ENCODE peak calls at places on chromosomes 3 and 15, in eight cellular contexts. I is H1, X is A549, M is tibial nerve, U is uterus, D is heart left ventricle, Y is ovary, S is prostate gland. W is an unnamed sample.

GRCh38 chr3:82143661-82144405 is 382.4 kb upstream of the GBE1 start:
- DNase-seq in I (no peak), X (no peak), M (no peak), U (no peak), D (no peak), Y (no peak), S (peak; percentile 43), W (no peak)

GRCh38 chr15:31104048-31104447 is 2.5 kb upstream of the TRPM1 start:
- DNase-seq in I (no peak), X (no peak), M (no peak), U (no peak), D (no peak), Y (no peak), S (no peak), W (no peak)

GRCh38 chr3:154970796-154971195 is 109.3 kb upstream of the MME start:
- DNase-seq in I (no peak), X (no peak), M (no peak), U (no peak), D (no peak), Y (no peak), S (no peak), W (no peak)

GRCh38 chr15:44482088-44482487 is 54.7 kb downstream of the CTDSPL2 start:
- DNase-seq in I (no peak), X (peak; percentile 3), M (no peak), U (no peak), D (no peak), Y (no peak), S (no peak), W (no peak)

GRCh38 chr15:74780983-74781672 is 752 bp upstream of the CSK start:
- DNase-seq in I (no peak), X (no peak), M (no peak), U (no peak), D (no peak), Y (no peak), S (no peak), W (no peak)

GRCh38 chr3:14262212-14262611 is 83.6 kb downstream of the LSM3 start:
- DNase-seq in I (no peak), X (no peak), M (no peak), U (no peak), D (no peak), Y (no peak), S (no peak), W (no peak)

GRCh38 chr3:162738778-162739177 is 1242.2 kb downstream of the OTOL1 start:
- DNase-seq in I (no peak), X (no peak), M (no peak), U (no peak), D (no peak), Y (no peak), S (no peak), W (no peak)

GRCh38 chr3:39191773-39192172 is 622 bp downstream of the XIRP1 start:
- DNase-seq in I (no peak), X (no peak), M (no peak), U (no peak), D (no peak), Y (no peak), S (no peak), W (no peak)

GRCh38 chr15:90362936-90363212 is 10.8 kb downstream of the ZNF774 start:
- DNase-seq in I (no peak), X (no peak), M (no peak), U (peak; percentile 48), D (no peak), Y (no peak), S (no peak), W (no peak)

GRCh38 chr3:59001675-59002074 is 48.1 kb downstream of the CFAP20DC start:
- DNase-seq in I (no peak), X (no peak), M (no peak), U (no peak), D (no peak), Y (no peak), S (no peak), W (no peak)

GRCh38 chr15:48945386-48945785 is 18.3 kb downstream of the SHC4 start:
- DNase-seq in I (no peak), X (no peak), M (no peak), U (no peak), D (no peak), Y (no peak), S (no peak), W (no peak)

GRCh38 chr15:64693134-64693533 is 82.3 kb downstream of the RBPMS2 start:
- DNase-seq in I (no peak), X (peak; percentile 57), M (no peak), U (peak; percentile 55), D (peak; percentile 59), Y (no peak), S (peak; percentile 28), W (peak; percentile 51)

GRCh38 chr3:181533811-181534210 is 177.9 kb upstream of the SOX2 start:
- DNase-seq in I (no peak), X (no peak), M (no peak), U (no peak), D (no peak), Y (no peak), S (no peak), W (no peak)

GRCh38 chr3:144966560-144966959 is 994.9 kb downstream of the DIPK2A start:
- DNase-seq in I (no peak), X (no peak), M (no peak), U (no peak), D (no peak), Y (no peak), S (no peak), W (no peak)

GRCh38 chr3:117131259-117131658 is 421.7 kb downstream of the TUSC7 start:
- DNase-seq in I (no peak), X (no peak), M (no peak), U (peak; percentile 14), D (no peak), Y (no peak), S (no peak), W (no peak)

GRCh38 chr3:124882749-124883148 is 4.4 kb downstream of the ITGB5 start:
- DNase-seq in I (no peak), X (no peak), M (no peak), U (no peak), D (no peak), Y (no peak), S (no peak), W (no peak)

GRCh38 chr3:183981990-183982658 is 35.6 kb downstream of the ABCC5 start:
- DNase-seq in I (no peak), X (no peak), M (no peak), U (no peak), D (no peak), Y (no peak), S (no peak), W (no peak)
- H3K27ac ChIP-seq in I (no peak overlapping the region), X (no peak overlapping the region), M (no peak overlapping the region), U (no peak overlapping the region), D (no peak overlapping the region), Y (no peak overlapping the region), S (no peak overlapping the region), W (no peak overlapping the region)

GRCh38 chr3:156455839-156456238 is 99.1 kb downstream of the SSR3 start:
- DNase-seq in I (no peak), X (peak; percentile 5), M (no peak), U (no peak), D (no peak), Y (no peak), S (no peak), W (no peak)
- TF ChIP-seq CTCF in I (peak; percentile 36), X (no peak), M (no peak), U (no peak), D (no peak), Y (no peak), S (no peak), W (no peak)

DNA sequence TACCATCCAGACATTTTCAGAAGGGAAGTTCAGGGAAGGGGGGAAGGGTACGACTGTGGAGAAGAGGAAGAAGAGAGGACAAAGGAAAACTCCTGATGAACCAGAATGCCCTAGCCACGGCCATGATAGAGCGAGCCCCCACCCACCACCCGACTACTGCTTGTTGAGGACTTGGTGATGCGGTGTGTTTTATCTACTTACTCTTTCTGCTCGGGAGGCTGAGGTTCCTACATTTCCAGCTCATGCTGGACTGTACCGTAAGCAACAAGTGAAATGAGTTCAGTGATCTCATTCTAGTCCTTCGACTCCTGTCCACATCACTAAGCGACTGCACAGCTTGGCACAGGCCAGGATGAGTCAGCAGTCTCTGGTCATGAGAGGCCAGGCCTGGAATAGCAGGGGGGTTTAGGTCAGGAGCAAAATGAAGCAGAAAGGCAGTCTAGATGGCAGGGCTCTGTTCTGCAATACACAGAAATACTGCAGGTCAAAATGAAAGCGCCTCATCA is 330.9 kb downstream of the TIGIT start:
- DNase-seq in I (no peak), X (peak; percentile 92), M (peak; percentile 89), U (peak; percentile 94), D (peak; percentile 98), Y (peak; percentile 94), S (peak; percentile 27), W (peak; percentile 71)
- TF ChIP-seq POLR2A in I (no peak), X (peak; percentile 38), M (peak; percentile 55), U (peak; percentile 59), D (peak; percentile 79), Y (peak; percentile 70), S (no peak), W (no peak)

DNA sequence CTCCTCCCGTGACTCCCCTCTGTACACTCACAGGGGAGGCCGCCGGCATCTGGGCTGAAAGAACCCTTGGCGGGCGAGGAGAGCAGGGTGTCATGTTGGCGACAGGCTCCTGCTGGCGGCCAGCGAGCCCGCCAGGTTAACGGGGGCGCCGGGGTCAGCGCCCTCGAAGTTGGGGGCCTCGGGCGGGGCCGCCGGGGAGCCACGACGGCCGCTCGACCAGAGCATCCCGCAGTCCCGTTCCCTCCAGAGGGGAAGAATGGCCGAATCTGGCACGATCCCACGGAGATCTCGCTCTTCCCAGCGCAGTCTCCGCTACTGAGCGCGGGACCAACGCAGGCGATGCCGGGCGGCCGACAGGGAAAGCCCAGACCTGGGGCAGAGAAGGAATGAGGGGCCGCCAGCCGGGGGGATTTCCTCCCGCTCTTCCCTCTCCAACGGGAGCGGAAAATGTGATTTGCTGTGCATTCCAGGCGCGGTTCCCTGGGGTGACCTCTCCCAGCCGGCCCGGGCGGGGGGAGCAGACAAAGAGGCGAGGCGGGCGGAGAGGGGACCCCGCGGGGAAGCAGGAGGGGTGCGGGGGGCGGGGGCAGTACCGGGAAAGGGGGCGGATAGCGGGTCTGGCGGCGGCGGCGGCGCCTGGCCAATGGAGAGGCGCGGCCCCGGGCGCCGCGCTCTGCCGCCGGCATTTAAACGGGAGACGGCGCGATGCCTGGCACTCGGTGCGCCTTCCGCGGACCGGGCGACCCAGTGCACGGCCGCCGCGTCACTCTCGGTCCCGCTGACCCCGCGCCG is at the start of gene GREM1:
- DNase-seq in I (no peak), X (no peak), M (no peak), U (no peak), D (no peak), Y (no peak), S (no peak), W (no peak)
- H3K27ac ChIP-seq in I (no peak within 1 kb of the TSS), X (peak within 1 kb of the TSS; percentile 74), M (no peak within 1 kb of the TSS), U (peak within 1 kb of the TSS; percentile 46), D (no peak within 1 kb of the TSS), Y (no peak within 1 kb of the TSS), S (peak within 1 kb of the TSS; percentile 6), W (no peak within 1 kb of the TSS)

GRCh38 chr3:192772495-192772894 is 45.2 kb upstream of the FGF12 start:
- DNase-seq in I (peak; percentile 36), X (peak; percentile 12), M (no peak), U (no peak), D (peak; percentile 54), Y (no peak), S (peak; percentile 31), W (peak; percentile 61)
- TF ChIP-seq CTCF in I (peak; percentile 83), X (peak; percentile 9), M (no peak), U (no peak), D (no peak), Y (no peak), S (peak; percentile 41), W (no peak)

GRCh38 chr3:136861890-136862610 is at the start of gene NCK1:
- DNase-seq in I (peak; percentile 91), X (peak; percentile 96), M (peak; percentile 97), U (peak; percentile 97), D (peak; percentile 99), Y (peak; percentile 96), S (peak; percentile 99), W (peak; percentile 99)
- TF ChIP-seq POLR2A in I (peak; percentile 55), X (peak; percentile 89), M (peak; percentile 94), U (peak; percentile 95), D (peak; percentile 92), Y (peak; percentile 87), S (peak; percentile 95), W (peak; percentile 80)